ENCODE peak calls at places on chromosomes 6 and 20, in eight cellular contexts. One of them, this sample, is unnamed.

GRCh38 chr20:40688129-40689099 is 622 bp downstream of the MAFB start:
- ATAC-seq in upper lobe of left lung: no peak
- ATAC-seq in right lobe of liver: peak; percentile 9
- ATAC-seq in A549: no peak
- ATAC-seq in IMR-90: peak; percentile 2
- ATAC-seq in body of pancreas: peak; percentile 1
- ATAC-seq in HCT116: no peak
- ATAC-seq in heart left ventricle: no peak
- ATAC-seq in this sample: peak; percentile 2

GRCh38 chr6:43812850-43813584 is 43.0 kb downstream of the VEGFA start:
- ATAC-seq in upper lobe of left lung: peak; percentile 83
- ATAC-seq in right lobe of liver: peak; percentile 85
- ATAC-seq in A549: no peak
- ATAC-seq in IMR-90: peak; percentile 43
- ATAC-seq in body of pancreas: peak; percentile 62
- ATAC-seq in HCT116: no peak
- ATAC-seq in heart left ventricle: peak; percentile 35
- ATAC-seq in this sample: peak; percentile 48

GRCh38 chr20:8227293-8227692 is 95.2 kb downstream of the PLCB1 start:
- ATAC-seq in upper lobe of left lung: no peak
- ATAC-seq in right lobe of liver: no peak
- ATAC-seq in A549: no peak
- ATAC-seq in IMR-90: no peak
- ATAC-seq in body of pancreas: peak; percentile 59
- ATAC-seq in HCT116: no peak
- ATAC-seq in heart left ventricle: no peak
- ATAC-seq in this sample: no peak

GRCh38 chr20:58086763-58087566 is 141.5 kb downstream of the ANKRD60 start:
- ATAC-seq in upper lobe of left lung: no peak
- ATAC-seq in right lobe of liver: peak; percentile 61
- ATAC-seq in A549: no peak
- ATAC-seq in IMR-90: peak; percentile 72
- ATAC-seq in body of pancreas: peak; percentile 33
- ATAC-seq in HCT116: peak; percentile 76
- ATAC-seq in heart left ventricle: no peak
- ATAC-seq in this sample: no peak

GRCh38 chr6:148059869-148060268 is 282.8 kb upstream of the SASH1 start:
- ATAC-seq in upper lobe of left lung: no peak
- ATAC-seq in right lobe of liver: no peak
- ATAC-seq in A549: no peak
- ATAC-seq in IMR-90: no peak
- ATAC-seq in body of pancreas: no peak
- ATAC-seq in HCT116: no peak
- ATAC-seq in heart left ventricle: no peak
- ATAC-seq in this sample: no peak

GRCh38 chr6:21885532-21886089 is 292.1 kb downstream of the SOX4 start:
- ATAC-seq in upper lobe of left lung: peak; percentile 60
- ATAC-seq in right lobe of liver: peak; percentile 56
- ATAC-seq in A549: peak; percentile 81
- ATAC-seq in IMR-90: peak; percentile 80
- ATAC-seq in body of pancreas: peak; percentile 58
- ATAC-seq in HCT116: no peak
- ATAC-seq in heart left ventricle: peak; percentile 52
- ATAC-seq in this sample: peak; percentile 71

GRCh38 chr6:37131104-37131959 is 38.6 kb upstream of the PIM1 start:
- ATAC-seq in upper lobe of left lung: peak; percentile 81
- ATAC-seq in right lobe of liver: peak; percentile 7
- ATAC-seq in A549: peak; percentile 57
- ATAC-seq in IMR-90: no peak
- ATAC-seq in body of pancreas: no peak
- ATAC-seq in HCT116: no peak
- ATAC-seq in heart left ventricle: peak; percentile 88
- ATAC-seq in this sample: peak; percentile 92

GRCh38 chr6:1789092-1789491 is 179.4 kb downstream of the FOXC1 start:
- ATAC-seq in upper lobe of left lung: no peak
- ATAC-seq in right lobe of liver: no peak
- ATAC-seq in A549: no peak
- ATAC-seq in IMR-90: no peak
- ATAC-seq in body of pancreas: no peak
- ATAC-seq in HCT116: no peak
- ATAC-seq in heart left ventricle: no peak
- ATAC-seq in this sample: no peak

GRCh38 chr6:160254467-160255312 is 3.9 kb downstream of the SLC22A2 start:
- ATAC-seq in upper lobe of left lung: no peak
- ATAC-seq in right lobe of liver: peak; percentile 89
- ATAC-seq in A549: peak; percentile 98
- ATAC-seq in IMR-90: no peak
- ATAC-seq in body of pancreas: peak; percentile 92
- ATAC-seq in HCT116: peak; percentile 84
- ATAC-seq in heart left ventricle: no peak
- ATAC-seq in this sample: no peak

GRCh38 chr20:46406986-46407670 is 713 bp upstream of the ELMO2 start:
- ATAC-seq in upper lobe of left lung: peak; percentile 75
- ATAC-seq in right lobe of liver: peak; percentile 40
- ATAC-seq in A549: peak; percentile 61
- ATAC-seq in IMR-90: peak; percentile 22
- ATAC-seq in body of pancreas: peak; percentile 63
- ATAC-seq in HCT116: peak; percentile 43
- ATAC-seq in heart left ventricle: peak; percentile 48
- ATAC-seq in this sample: peak; percentile 32

GRCh38 chr6:15881150-15881549 is 218.3 kb upstream of the DTNBP1 start:
- ATAC-seq in upper lobe of left lung: no peak
- ATAC-seq in right lobe of liver: peak; percentile 46
- ATAC-seq in A549: no peak
- ATAC-seq in IMR-90: no peak
- ATAC-seq in body of pancreas: no peak
- ATAC-seq in HCT116: no peak
- ATAC-seq in heart left ventricle: peak; percentile 16
- ATAC-seq in this sample: peak; percentile 54

GRCh38 chr20:37528442-37529213 is 952 bp upstream of the BLCAP start:
- ATAC-seq in upper lobe of left lung: no peak
- ATAC-seq in right lobe of liver: no peak
- ATAC-seq in A549: peak; percentile 14
- ATAC-seq in IMR-90: no peak
- ATAC-seq in body of pancreas: no peak
- ATAC-seq in HCT116: peak; percentile 43
- ATAC-seq in heart left ventricle: peak; percentile 5
- ATAC-seq in this sample: no peak

GRCh38 chr20:62501801-62502495 is 26.2 kb upstream of the GATA5 start:
- ATAC-seq in upper lobe of left lung: no peak
- ATAC-seq in right lobe of liver: no peak
- ATAC-seq in A549: peak; percentile 12
- ATAC-seq in IMR-90: no peak
- ATAC-seq in body of pancreas: no peak
- ATAC-seq in HCT116: no peak
- ATAC-seq in heart left ventricle: no peak
- ATAC-seq in this sample: no peak

GRCh38 chr20:33291830-33292355 is 8.9 kb downstream of the BPIFB1 start:
- ATAC-seq in upper lobe of left lung: peak; percentile 59
- ATAC-seq in right lobe of liver: peak; percentile 55
- ATAC-seq in A549: no peak
- ATAC-seq in IMR-90: no peak
- ATAC-seq in body of pancreas: peak; percentile 55
- ATAC-seq in HCT116: peak; percentile 88
- ATAC-seq in heart left ventricle: no peak
- ATAC-seq in this sample: no peak

GRCh38 chr6:85360794-85361642 is 88.9 kb upstream of the NT5E start:
- ATAC-seq in upper lobe of left lung: peak; percentile 88
- ATAC-seq in right lobe of liver: peak; percentile 75
- ATAC-seq in A549: peak; percentile 99
- ATAC-seq in IMR-90: peak; percentile 94
- ATAC-seq in body of pancreas: peak; percentile 77
- ATAC-seq in HCT116: peak; percentile 94
- ATAC-seq in heart left ventricle: no peak
- ATAC-seq in this sample: peak; percentile 89

GRCh38 chr20:19231359-19232035 is 19.1 kb downstream of the SLC24A3 start:
- ATAC-seq in upper lobe of left lung: no peak
- ATAC-seq in right lobe of liver: no peak
- ATAC-seq in A549: no peak
- ATAC-seq in IMR-90: no peak
- ATAC-seq in body of pancreas: no peak
- ATAC-seq in HCT116: no peak
- ATAC-seq in heart left ventricle: no peak
- ATAC-seq in this sample: no peak

GRCh38 chr6:30169658-30170614 is 6.6 kb downstream of the TRIM15 start:
- ATAC-seq in upper lobe of left lung: no peak
- ATAC-seq in right lobe of liver: peak; percentile 88
- ATAC-seq in A549: peak; percentile 89
- ATAC-seq in IMR-90: peak; percentile 96
- ATAC-seq in body of pancreas: peak; percentile 83
- ATAC-seq in HCT116: peak; percentile 99
- ATAC-seq in heart left ventricle: no peak
- ATAC-seq in this sample: no peak

GRCh38 chr6:28923318-28924102 is at the start of gene TRIM27:
- ATAC-seq in upper lobe of left lung: peak; percentile 97
- ATAC-seq in right lobe of liver: peak; percentile 93
- ATAC-seq in A549: peak; percentile 95
- ATAC-seq in IMR-90: peak; percentile 91
- ATAC-seq in body of pancreas: peak; percentile 90
- ATAC-seq in HCT116: peak; percentile 89
- ATAC-seq in heart left ventricle: peak; percentile 94
- ATAC-seq in this sample: peak; percentile 95

GRCh38 chr6:13671742-13672141 is 39.9 kb downstream of the RANBP9 start:
- ATAC-seq in upper lobe of left lung: no peak
- ATAC-seq in right lobe of liver: no peak
- ATAC-seq in A549: no peak
- ATAC-seq in IMR-90: no peak
- ATAC-seq in body of pancreas: no peak
- ATAC-seq in HCT116: no peak
- ATAC-seq in heart left ventricle: no peak
- ATAC-seq in this sample: no peak

GRCh38 chr6:109892451-109893435 is 85.4 kb upstream of the GPR6 start:
- ATAC-seq in upper lobe of left lung: no peak
- ATAC-seq in right lobe of liver: no peak
- ATAC-seq in A549: no peak
- ATAC-seq in IMR-90: no peak
- ATAC-seq in body of pancreas: peak; percentile 94
- ATAC-seq in HCT116: peak; percentile 84
- ATAC-seq in heart left ventricle: no peak
- ATAC-seq in this sample: no peak

GRCh38 chr20:40293740-40294139 is 395.3 kb downstream of the MAFB start:
- ATAC-seq in upper lobe of left lung: no peak
- ATAC-seq in right lobe of liver: no peak
- ATAC-seq in A549: no peak
- ATAC-seq in IMR-90: no peak
- ATAC-seq in body of pancreas: no peak
- ATAC-seq in HCT116: no peak
- ATAC-seq in heart left ventricle: no peak
- ATAC-seq in this sample: peak; percentile 71

GRCh38 chr6:5869676-5870075 is 137.0 kb downstream of the NRN1 start:
- ATAC-seq in upper lobe of left lung: no peak
- ATAC-seq in right lobe of liver: no peak
- ATAC-seq in A549: no peak
- ATAC-seq in IMR-90: no peak
- ATAC-seq in body of pancreas: no peak
- ATAC-seq in HCT116: no peak
- ATAC-seq in heart left ventricle: no peak
- ATAC-seq in this sample: no peak

GRCh38 chr6:121544691-121545090 is 109.2 kb downstream of the GJA1 start:
- ATAC-seq in upper lobe of left lung: no peak
- ATAC-seq in right lobe of liver: no peak
- ATAC-seq in A549: no peak
- ATAC-seq in IMR-90: no peak
- ATAC-seq in body of pancreas: no peak
- ATAC-seq in HCT116: no peak
- ATAC-seq in heart left ventricle: no peak
- ATAC-seq in this sample: no peak

GRCh38 chr6:7910654-7911344 is at the start of gene TXNDC5:
- ATAC-seq in upper lobe of left lung: peak; percentile 80
- ATAC-seq in right lobe of liver: peak; percentile 85
- ATAC-seq in A549: peak; percentile 87
- ATAC-seq in IMR-90: peak; percentile 94
- ATAC-seq in body of pancreas: peak; percentile 90
- ATAC-seq in HCT116: peak; percentile 84
- ATAC-seq in heart left ventricle: peak; percentile 76
- ATAC-seq in this sample: peak; percentile 89
- TF ChIP-seq POLR2A in upper lobe of left lung: peak; percentile 41
- TF ChIP-seq POLR2A in right lobe of liver: peak; percentile 76
- TF ChIP-seq POLR2A in A549: peak; percentile 71
- TF ChIP-seq POLR2A in IMR-90: no peak
- TF ChIP-seq POLR2A in body of pancreas: no peak
- TF ChIP-seq POLR2A in HCT116: peak; percentile 73
- TF ChIP-seq POLR2A in heart left ventricle: peak; percentile 43
- TF ChIP-seq POLR2A in this sample: peak; percentile 47

GRCh38 chr6:73293331-73293730 is 30.3 kb upstream of the KHDC1 start:
- ATAC-seq in upper lobe of left lung: no peak
- ATAC-seq in right lobe of liver: no peak
- ATAC-seq in A549: no peak
- ATAC-seq in IMR-90: no peak
- ATAC-seq in body of pancreas: no peak
- ATAC-seq in HCT116: no peak
- ATAC-seq in heart left ventricle: no peak
- ATAC-seq in this sample: no peak
- H3K27ac ChIP-seq in upper lobe of left lung: no peak overlapping the region
- H3K27ac ChIP-seq in right lobe of liver: no peak overlapping the region
- H3K27ac ChIP-seq in A549: no peak overlapping the region
- H3K27ac ChIP-seq in IMR-90: no peak overlapping the region
- H3K27ac ChIP-seq in body of pancreas: no peak overlapping the region
- H3K27ac ChIP-seq in HCT116: no peak overlapping the region
- H3K27ac ChIP-seq in heart left ventricle: no peak overlapping the region
- H3K27ac ChIP-seq in this sample: no peak overlapping the region

GRCh38 chr6:26231006-26231587 is 133.9 kb upstream of the BTN3A2 start:
- ATAC-seq in upper lobe of left lung: no peak
- ATAC-seq in right lobe of liver: no peak
- ATAC-seq in A549: no peak
- ATAC-seq in IMR-90: no peak
- ATAC-seq in body of pancreas: no peak
- ATAC-seq in HCT116: no peak
- ATAC-seq in heart left ventricle: no peak
- ATAC-seq in this sample: no peak
- TF ChIP-seq POLR2A in upper lobe of left lung: no peak
- TF ChIP-seq POLR2A in right lobe of liver: no peak
- TF ChIP-seq POLR2A in A549: no peak
- TF ChIP-seq POLR2A in IMR-90: no peak
- TF ChIP-seq POLR2A in body of pancreas: no peak
- TF ChIP-seq POLR2A in HCT116: no peak
- TF ChIP-seq POLR2A in heart left ventricle: no peak
- TF ChIP-seq POLR2A in this sample: no peak

GRCh38 chr6:142942238-142942637 is 2.7 kb downstream of the HIVEP2 start:
- ATAC-seq in upper lobe of left lung: no peak
- ATAC-seq in right lobe of liver: no peak
- ATAC-seq in A549: no peak
- ATAC-seq in IMR-90: no peak
- ATAC-seq in body of pancreas: no peak
- ATAC-seq in HCT116: no peak
- ATAC-seq in heart left ventricle: no peak
- ATAC-seq in this sample: no peak

GRCh38 chr6:142943746-142944125 is 1.2 kb downstream of the HIVEP2 start:
- ATAC-seq in upper lobe of left lung: no peak
- ATAC-seq in right lobe of liver: no peak
- ATAC-seq in A549: no peak
- ATAC-seq in IMR-90: no peak
- ATAC-seq in body of pancreas: no peak
- ATAC-seq in HCT116: no peak
- ATAC-seq in heart left ventricle: no peak
- ATAC-seq in this sample: no peak

GRCh38 chr6:142941018-142941417 is 4.0 kb downstream of the HIVEP2 start:
- ATAC-seq in upper lobe of left lung: no peak
- ATAC-seq in right lobe of liver: no peak
- ATAC-seq in A549: no peak
- ATAC-seq in IMR-90: no peak
- ATAC-seq in body of pancreas: no peak
- ATAC-seq in HCT116: no peak
- ATAC-seq in heart left ventricle: no peak
- ATAC-seq in this sample: no peak

GRCh38 chr6:142944126-142945066 is 580 bp downstream of the HIVEP2 start:
- ATAC-seq in upper lobe of left lung: peak; percentile 70
- ATAC-seq in right lobe of liver: peak; percentile 9
- ATAC-seq in A549: peak; percentile 28
- ATAC-seq in IMR-90: peak; percentile 15
- ATAC-seq in body of pancreas: peak; percentile 28
- ATAC-seq in HCT116: peak; percentile 10
- ATAC-seq in heart left ventricle: peak; percentile 62
- ATAC-seq in this sample: peak; percentile 48

GRCh38 chr6:142942805-142943227 is 2.2 kb downstream of the HIVEP2 start:
- ATAC-seq in upper lobe of left lung: no peak
- ATAC-seq in right lobe of liver: no peak
- ATAC-seq in A549: no peak
- ATAC-seq in IMR-90: no peak
- ATAC-seq in body of pancreas: no peak
- ATAC-seq in HCT116: no peak
- ATAC-seq in heart left ventricle: no peak
- ATAC-seq in this sample: no peak
- H3K27ac ChIP-seq in upper lobe of left lung: no peak overlapping the region
- H3K27ac ChIP-seq in right lobe of liver: peak overlapping the region; percentile 76
- H3K27ac ChIP-seq in A549: no peak overlapping the region
- H3K27ac ChIP-seq in IMR-90: no peak overlapping the region
- H3K27ac ChIP-seq in body of pancreas: peak overlapping the region; percentile 100
- H3K27ac ChIP-seq in HCT116: no peak overlapping the region
- H3K27ac ChIP-seq in heart left ventricle: no peak overlapping the region
- H3K27ac ChIP-seq in this sample: peak overlapping the region; percentile 98